ENCODE peak calls at places on chromosomes 6 and 20, in four cellular contexts. W is fibroblast of lung, J is H9, V is SK-N-SH. Q is an unnamed sample. For H3K4me1, the result is how much of the 10 kb centered on the place peaks cover.

GRCh38 chr6:1604347-1604990 is 5.2 kb upstream of the FOXC1 start:
- DNase-seq in W (no peak), J (peak), V (peak), Q (peak)

GRCh38 chr6:22145823-22146379 is 150.9 kb downstream of the PRL start:
- DNase-seq in W (peak), J (peak), V (peak), Q (peak)

GRCh38 chr20:15986690-15987089 is 586.6 kb downstream of the KIF16B start:
- DNase-seq in W (no peak), J (no peak), V (no peak), Q (no peak)

GRCh38 chr20:41398408-41398807 is 31.8 kb upstream of the EMILIN3 start:
- DNase-seq in W (no peak), J (no peak), V (no peak), Q (peak)

GRCh38 chr6:109053285-109053684 is 41.4 kb downstream of the SESN1 start:
- DNase-seq in W (no peak), J (no peak), V (no peak), Q (no peak)

GRCh38 chr20:35561268-35561667 is 19.4 kb downstream of the ERGIC3 start:
- DNase-seq in W (peak), J (peak), V (peak), Q (peak)

GRCh38 chr6:109318328-109318876 is 63.9 kb downstream of the CD164 start:
- DNase-seq in W (no peak), J (no peak), V (no peak), Q (no peak)

GRCh38 chr6:55034752-55035151 is 139.6 kb upstream of the HCRTR2 start:
- DNase-seq in W (no peak), J (no peak), V (no peak), Q (no peak)

GRCh38 chr6:33740204-33740608 is 6.5 kb downstream of the IP6K3 start:
- DNase-seq in W (no peak), J (no peak), V (no peak), Q (peak)

GRCh38 chr6:21381336-21381963 is 212.1 kb upstream of the SOX4 start:
- DNase-seq in W (no peak), J (no peak), V (no peak), Q (peak)

GRCh38 chr6:33213166-33213988 is 5.1 kb downstream of the RING1 start:
- DNase-seq in W (no peak), J (no peak), V (peak), Q (peak)

GRCh38 chr20:51420805-51421204 is 121.7 kb downstream of the NFATC2 start:
- DNase-seq in W (no peak), J (no peak), V (no peak), Q (no peak)

GRCh38 chr20:51417745-51418529 is 124.6 kb downstream of the NFATC2 start:
- DNase-seq in W (no peak), J (no peak), V (no peak), Q (no peak)

GRCh38 chr20:51420111-51420510 is 122.4 kb downstream of the NFATC2 start:
- DNase-seq in W (peak), J (no peak), V (no peak), Q (peak)

GRCh38 chr20:51419236-51419635 is 123.3 kb downstream of the NFATC2 start:
- DNase-seq in W (no peak), J (no peak), V (no peak), Q (no peak)

DNA sequence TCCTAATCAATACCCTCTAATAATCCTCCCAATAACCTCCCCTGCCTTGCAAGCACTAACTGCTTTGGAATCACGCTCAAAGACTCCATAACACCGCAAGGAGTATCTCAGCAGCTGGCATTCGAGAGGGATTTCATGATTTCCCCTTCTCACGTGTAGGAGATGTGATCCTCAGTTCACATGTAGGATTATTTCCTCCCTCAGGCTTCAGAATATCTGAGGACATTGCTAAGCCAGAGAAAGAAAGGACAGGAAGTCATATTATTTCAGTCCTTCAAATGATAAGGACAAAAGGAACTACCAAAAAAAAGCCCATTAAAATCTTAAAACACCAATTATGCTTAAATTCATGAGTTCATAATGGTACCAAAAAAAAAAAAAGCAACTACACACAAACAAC is 122.9 kb downstream of the NFATC2 start:
- DNase-seq in W (no peak), J (no peak), V (no peak), Q (no peak)
- H3K4me1 ChIP-seq in W (under half), J (under half), V (under half), Q (under half)

DNA sequence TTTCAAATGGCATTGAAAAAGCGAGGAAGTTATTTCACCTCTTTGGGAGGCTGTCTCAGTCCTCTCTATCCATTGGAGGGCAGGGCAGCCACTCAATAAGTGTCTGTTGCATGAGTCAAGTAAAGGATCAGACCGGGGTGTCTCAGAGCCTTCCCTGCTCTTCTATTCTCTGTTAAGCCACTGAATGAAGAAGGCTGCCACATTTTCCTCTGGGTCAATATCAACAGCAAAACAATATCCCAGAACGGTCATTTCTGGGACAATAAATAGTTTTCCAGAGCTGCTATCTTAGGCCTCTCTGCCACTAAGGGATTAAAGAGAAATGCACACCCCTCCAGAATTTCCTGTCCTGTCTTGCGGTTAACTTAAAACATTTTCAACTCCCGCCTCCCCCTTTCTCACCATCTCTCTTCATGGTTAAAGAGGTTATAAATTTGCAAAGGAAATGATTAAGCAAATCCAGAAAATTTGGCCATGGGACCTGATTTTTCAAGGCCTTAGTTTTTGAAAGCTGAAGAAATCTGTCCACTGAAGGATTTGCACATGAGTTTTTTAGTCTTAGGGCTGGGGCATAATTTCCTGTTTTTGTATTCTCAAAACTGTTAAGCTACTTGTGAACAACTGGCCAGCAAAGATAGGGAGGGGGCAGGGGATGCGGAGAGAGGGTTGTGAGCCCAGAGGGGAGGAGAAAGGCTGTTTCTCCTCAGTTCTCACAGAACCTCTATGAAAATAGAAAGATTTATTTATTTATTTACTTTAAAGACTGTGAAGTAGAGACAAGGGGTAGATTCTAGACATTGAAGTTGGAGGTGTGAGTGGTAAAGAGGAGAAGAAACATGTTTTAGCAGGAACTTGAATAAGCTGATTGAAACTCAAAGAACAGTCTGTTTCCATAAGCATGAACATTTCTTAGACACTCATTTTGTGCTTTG is 135.7 kb downstream of the BCAS1 start:
- DNase-seq in W (peak), J (no peak), V (no peak), Q (peak)
- H3K9ac ChIP-seq in W (no peak), J (no peak), V (peak), Q (peak)

GRCh38 chr6:158799051-158799792 is 19.9 kb downstream of the EZR start:
- DNase-seq in W (peak), J (no peak), V (peak), Q (peak)

GRCh38 chr6:158797331-158798202 is 21.6 kb downstream of the EZR start:
- DNase-seq in W (peak), J (no peak), V (no peak), Q (peak)

GRCh38 chr6:158798311-158798710 is 20.9 kb downstream of the EZR start:
- DNase-seq in W (no peak), J (no peak), V (no peak), Q (no peak)

GRCh38 chr6:158795516-158795915 is 23.7 kb downstream of the EZR start:
- DNase-seq in W (no peak), J (no peak), V (no peak), Q (no peak)

GRCh38 chr6:158796353-158796752 is 22.8 kb downstream of the EZR start:
- DNase-seq in W (no peak), J (no peak), V (no peak), Q (no peak)
- H3K4me1 ChIP-seq in W (under half), J (under half), V (under half), Q (under half)

DNA sequence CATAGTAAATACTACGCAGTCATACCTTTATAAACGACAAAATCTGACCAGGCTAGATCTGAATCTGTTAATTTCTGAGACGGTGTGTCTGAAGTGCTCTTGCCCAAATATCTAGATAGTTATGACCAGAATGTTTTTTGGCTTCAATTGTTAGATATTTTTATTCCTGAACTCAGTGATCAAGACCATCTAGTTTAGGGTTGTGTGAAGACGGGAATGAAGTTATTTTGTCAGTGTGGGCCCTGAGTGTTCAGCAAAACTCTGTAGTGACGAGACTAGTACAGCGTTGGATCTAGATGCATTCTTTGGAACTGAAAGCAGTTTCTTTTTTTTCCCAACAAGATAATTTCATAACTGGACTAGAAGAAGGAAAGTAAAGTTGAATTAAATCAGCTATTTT is 3.1 kb downstream of the STXBP5 start:
- DNase-seq in W (no peak), J (no peak), V (no peak), Q (peak)
- H3K9ac ChIP-seq in W (no peak), J (no peak), V (no peak), Q (peak)

GRCh38 chr6:150877928-150878327 is 12.4 kb downstream of the MTHFD1L start:
- DNase-seq in W (no peak), J (no peak), V (no peak), Q (no peak)
- H3K4me1 ChIP-seq in W (under half), J (under half), V (under half), Q (under half)

GRCh38 chr20:33697129-33697528 is 10.9 kb upstream of the E2F1 start:
- DNase-seq in W (peak), J (no peak), V (peak), Q (peak)
- H3K9ac ChIP-seq in W (no peak), J (no peak), V (no peak), Q (peak)

Q was measured in adipocyte.